ENCODE peak calls at places on chromosomes 11 and 22, in ten cellular contexts. One of them, this sample, is unnamed.

GRCh38 chr11:86919557-86920210 is 35.5 kb downstream of the FZD4 start:
- DNase-seq in K562: peak; percentile 35
- DNase-seq in AG10803: peak; percentile 81
- DNase-seq in lung: no peak
- DNase-seq in IMR-90: peak; percentile 81
- DNase-seq in HFFc6: peak; percentile 68
- DNase-seq in spleen: no peak
- DNase-seq in pancreas: no peak
- DNase-seq in ovary: no peak
- DNase-seq in glutamatergic neuron: no peak
- DNase-seq in this sample: peak; percentile 77

GRCh38 chr11:64264371-64264852 is 13.1 kb downstream of the PLCB3 start:
- DNase-seq in K562: no peak
- DNase-seq in AG10803: no peak
- DNase-seq in lung: no peak
- DNase-seq in IMR-90: no peak
- DNase-seq in HFFc6: no peak
- DNase-seq in spleen: no peak
- DNase-seq in pancreas: no peak
- DNase-seq in ovary: no peak
- DNase-seq in glutamatergic neuron: no peak
- DNase-seq in this sample: no peak

GRCh38 chr11:119361056-119361787 is 14.7 kb upstream of the MFRP start:
- DNase-seq in K562: peak; percentile 67
- DNase-seq in AG10803: peak; percentile 71
- DNase-seq in lung: peak; percentile 69
- DNase-seq in IMR-90: peak; percentile 87
- DNase-seq in HFFc6: peak; percentile 78
- DNase-seq in spleen: peak; percentile 37
- DNase-seq in pancreas: peak; percentile 73
- DNase-seq in ovary: peak; percentile 34
- DNase-seq in glutamatergic neuron: no peak
- DNase-seq in this sample: peak; percentile 90

GRCh38 chr22:35997438-35997837 is 31.2 kb downstream of the RBFOX2 start:
- DNase-seq in K562: no peak
- DNase-seq in AG10803: no peak
- DNase-seq in lung: no peak
- DNase-seq in IMR-90: peak; percentile 81
- DNase-seq in HFFc6: peak; percentile 41
- DNase-seq in spleen: no peak
- DNase-seq in pancreas: no peak
- DNase-seq in ovary: no peak
- DNase-seq in glutamatergic neuron: no peak
- DNase-seq in this sample: no peak

GRCh38 chr22:19663286-19663815 is 51.0 kb upstream of the SEPTIN5 start:
- DNase-seq in K562: no peak
- DNase-seq in AG10803: peak; percentile 89
- DNase-seq in lung: no peak
- DNase-seq in IMR-90: peak; percentile 76
- DNase-seq in HFFc6: peak; percentile 31
- DNase-seq in spleen: peak; percentile 86
- DNase-seq in pancreas: peak; percentile 61
- DNase-seq in ovary: peak; percentile 58
- DNase-seq in glutamatergic neuron: peak; percentile 39
- DNase-seq in this sample: no peak

GRCh38 chr11:86138958-86139357 is 70.1 kb upstream of the PICALM start:
- DNase-seq in K562: no peak
- DNase-seq in AG10803: no peak
- DNase-seq in lung: no peak
- DNase-seq in IMR-90: no peak
- DNase-seq in HFFc6: no peak
- DNase-seq in spleen: no peak
- DNase-seq in pancreas: no peak
- DNase-seq in ovary: no peak
- DNase-seq in glutamatergic neuron: no peak
- DNase-seq in this sample: no peak

GRCh38 chr11:75547617-75548054 is 14.4 kb upstream of the SERPINH1 start:
- DNase-seq in K562: peak; percentile 85
- DNase-seq in AG10803: peak; percentile 56
- DNase-seq in lung: peak; percentile 72
- DNase-seq in IMR-90: peak; percentile 65
- DNase-seq in HFFc6: peak; percentile 43
- DNase-seq in spleen: no peak
- DNase-seq in pancreas: no peak
- DNase-seq in ovary: peak; percentile 81
- DNase-seq in glutamatergic neuron: peak; percentile 85
- DNase-seq in this sample: peak; percentile 89

GRCh38 chr11:107591098-107591445 is at the start of gene ELMOD1:
- DNase-seq in K562: peak; percentile 60
- DNase-seq in AG10803: peak; percentile 40
- DNase-seq in lung: no peak
- DNase-seq in IMR-90: peak; percentile 23
- DNase-seq in HFFc6: peak; percentile 18
- DNase-seq in spleen: peak; percentile 78
- DNase-seq in pancreas: peak; percentile 24
- DNase-seq in ovary: peak; percentile 50
- DNase-seq in glutamatergic neuron: peak; percentile 83
- DNase-seq in this sample: peak; percentile 80

GRCh38 chr11:126917531-126918204 is 82.9 kb downstream of the KIRREL3 start:
- DNase-seq in K562: no peak
- DNase-seq in AG10803: peak; percentile 100
- DNase-seq in lung: no peak
- DNase-seq in IMR-90: peak; percentile 99
- DNase-seq in HFFc6: peak; percentile 99
- DNase-seq in spleen: no peak
- DNase-seq in pancreas: no peak
- DNase-seq in ovary: no peak
- DNase-seq in glutamatergic neuron: no peak
- DNase-seq in this sample: no peak

GRCh38 chr11:126918556-126918955 is 82.0 kb downstream of the KIRREL3 start:
- DNase-seq in K562: no peak
- DNase-seq in AG10803: peak; percentile 89
- DNase-seq in lung: no peak
- DNase-seq in IMR-90: peak; percentile 54
- DNase-seq in HFFc6: peak; percentile 27
- DNase-seq in spleen: no peak
- DNase-seq in pancreas: no peak
- DNase-seq in ovary: no peak
- DNase-seq in glutamatergic neuron: no peak
- DNase-seq in this sample: no peak

GRCh38 chr11:126919147-126919823 is 81.3 kb downstream of the KIRREL3 start:
- DNase-seq in K562: no peak
- DNase-seq in AG10803: no peak
- DNase-seq in lung: no peak
- DNase-seq in IMR-90: no peak
- DNase-seq in HFFc6: no peak
- DNase-seq in spleen: no peak
- DNase-seq in pancreas: no peak
- DNase-seq in ovary: no peak
- DNase-seq in glutamatergic neuron: no peak
- DNase-seq in this sample: no peak

GRCh38 chr11:126924381-126924780 is 76.2 kb downstream of the KIRREL3 start:
- DNase-seq in K562: no peak
- DNase-seq in AG10803: no peak
- DNase-seq in lung: no peak
- DNase-seq in IMR-90: no peak
- DNase-seq in HFFc6: no peak
- DNase-seq in spleen: no peak
- DNase-seq in pancreas: no peak
- DNase-seq in ovary: no peak
- DNase-seq in glutamatergic neuron: no peak
- DNase-seq in this sample: no peak

DNA sequence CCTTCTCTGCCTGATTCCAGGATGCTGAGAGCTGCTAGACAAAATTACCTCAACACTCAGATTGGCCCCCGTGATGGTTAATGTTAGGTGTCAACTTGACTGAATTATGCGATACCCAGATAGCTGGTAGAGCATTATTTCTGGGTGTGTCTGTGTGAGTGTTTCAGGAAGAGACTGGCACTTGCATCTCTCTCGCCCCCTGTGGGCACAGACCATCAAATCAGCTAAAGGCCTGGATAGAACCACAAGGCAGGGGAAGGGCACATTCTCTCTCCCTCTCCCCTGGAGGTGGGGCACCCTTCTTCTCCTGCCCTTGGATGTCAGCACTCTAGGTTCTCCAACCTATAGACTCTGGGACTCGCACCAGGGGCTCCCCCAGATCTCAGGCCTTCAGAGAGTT is 79.7 kb downstream of the KIRREL3 start:
- DNase-seq in K562: no peak
- DNase-seq in AG10803: no peak
- DNase-seq in lung: no peak
- DNase-seq in IMR-90: no peak
- DNase-seq in HFFc6: no peak
- DNase-seq in spleen: no peak
- DNase-seq in pancreas: no peak
- DNase-seq in ovary: no peak
- DNase-seq in glutamatergic neuron: no peak
- DNase-seq in this sample: no peak
- TF ChIP-seq CTCF in K562: no peak
- TF ChIP-seq CTCF in AG10803: no peak
- TF ChIP-seq CTCF in lung: no peak
- TF ChIP-seq CTCF in IMR-90: no peak
- TF ChIP-seq CTCF in HFFc6: peak; percentile 7
- TF ChIP-seq CTCF in spleen: no peak
- TF ChIP-seq CTCF in pancreas: no peak
- TF ChIP-seq CTCF in ovary: no peak
- TF ChIP-seq CTCF in glutamatergic neuron: no peak
- TF ChIP-seq CTCF in this sample: no peak

GRCh38 chr22:37781434-37782059 is 26.2 kb upstream of the GCAT start:
- DNase-seq in K562: no peak
- DNase-seq in AG10803: no peak
- DNase-seq in lung: no peak
- DNase-seq in IMR-90: peak; percentile 19
- DNase-seq in HFFc6: no peak
- DNase-seq in spleen: no peak
- DNase-seq in pancreas: no peak
- DNase-seq in ovary: peak; percentile 77
- DNase-seq in glutamatergic neuron: no peak
- DNase-seq in this sample: no peak

GRCh38 chr22:37778370-37779009 is 29.2 kb upstream of the GCAT start:
- DNase-seq in K562: no peak
- DNase-seq in AG10803: no peak
- DNase-seq in lung: no peak
- DNase-seq in IMR-90: no peak
- DNase-seq in HFFc6: no peak
- DNase-seq in spleen: no peak
- DNase-seq in pancreas: no peak
- DNase-seq in ovary: no peak
- DNase-seq in glutamatergic neuron: no peak
- DNase-seq in this sample: no peak

GRCh38 chr22:37784829-37785495 is 22.8 kb upstream of the GCAT start:
- DNase-seq in K562: no peak
- DNase-seq in AG10803: no peak
- DNase-seq in lung: no peak
- DNase-seq in IMR-90: no peak
- DNase-seq in HFFc6: no peak
- DNase-seq in spleen: no peak
- DNase-seq in pancreas: no peak
- DNase-seq in ovary: no peak
- DNase-seq in glutamatergic neuron: no peak
- DNase-seq in this sample: peak; percentile 86

GRCh38 chr22:37777122-37777687 is 30.5 kb upstream of the GCAT start:
- DNase-seq in K562: no peak
- DNase-seq in AG10803: peak; percentile 89
- DNase-seq in lung: peak; percentile 65
- DNase-seq in IMR-90: peak; percentile 94
- DNase-seq in HFFc6: peak; percentile 87
- DNase-seq in spleen: no peak
- DNase-seq in pancreas: peak; percentile 85
- DNase-seq in ovary: no peak
- DNase-seq in glutamatergic neuron: no peak
- DNase-seq in this sample: peak; percentile 58

DNA sequence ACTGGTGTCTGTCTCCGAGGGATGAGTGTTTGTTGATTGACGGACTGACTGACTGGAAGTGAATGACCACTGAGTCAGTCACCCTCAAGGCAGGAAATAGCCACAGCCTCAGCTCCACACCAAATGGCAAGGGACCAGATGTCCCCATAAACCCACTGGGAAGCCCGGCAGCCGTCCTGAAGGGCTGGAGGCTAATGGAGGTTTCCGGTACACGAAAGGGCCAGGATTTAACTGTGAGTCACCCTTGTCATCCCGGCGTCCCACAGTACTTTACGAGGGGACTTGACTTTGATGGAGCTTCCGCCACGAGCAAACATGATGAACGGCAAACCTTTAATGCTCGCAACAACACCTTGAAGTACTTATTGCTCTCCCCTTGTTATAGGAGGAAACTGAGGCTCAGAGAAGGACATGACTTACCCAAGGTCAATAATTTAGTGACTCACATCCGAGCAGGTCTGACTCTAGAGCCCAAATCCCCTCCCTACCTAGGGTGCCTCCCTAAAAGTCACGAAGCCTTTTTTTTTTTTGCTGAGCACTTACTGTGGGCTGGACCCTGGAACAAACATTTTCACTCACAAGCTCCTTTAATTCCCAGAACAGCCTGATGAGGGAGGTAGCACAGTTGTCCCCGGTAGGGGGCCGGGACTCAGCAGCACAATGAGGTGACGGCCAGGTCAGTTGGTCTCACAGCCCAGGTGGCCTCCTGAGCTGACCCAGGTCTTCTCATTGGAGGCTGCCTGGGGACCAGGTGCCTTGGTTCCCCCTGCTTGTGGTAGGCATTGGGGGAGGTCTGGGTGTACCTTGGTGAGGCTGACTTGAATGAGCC is 25.2 kb upstream of the GCAT start:
- DNase-seq in K562: peak; percentile 55
- DNase-seq in AG10803: peak; percentile 65
- DNase-seq in lung: no peak
- DNase-seq in IMR-90: peak; percentile 44
- DNase-seq in HFFc6: peak; percentile 85
- DNase-seq in spleen: no peak
- DNase-seq in pancreas: no peak
- DNase-seq in ovary: no peak
- DNase-seq in glutamatergic neuron: no peak
- DNase-seq in this sample: no peak
- TF ChIP-seq CTCF in K562: peak; percentile 45
- TF ChIP-seq CTCF in AG10803: peak; percentile 31
- TF ChIP-seq CTCF in lung: no peak
- TF ChIP-seq CTCF in IMR-90: no peak
- TF ChIP-seq CTCF in HFFc6: peak; percentile 70
- TF ChIP-seq CTCF in spleen: no peak
- TF ChIP-seq CTCF in pancreas: no peak
- TF ChIP-seq CTCF in ovary: no peak
- TF ChIP-seq CTCF in glutamatergic neuron: no peak
- TF ChIP-seq CTCF in this sample: no peak

DNA sequence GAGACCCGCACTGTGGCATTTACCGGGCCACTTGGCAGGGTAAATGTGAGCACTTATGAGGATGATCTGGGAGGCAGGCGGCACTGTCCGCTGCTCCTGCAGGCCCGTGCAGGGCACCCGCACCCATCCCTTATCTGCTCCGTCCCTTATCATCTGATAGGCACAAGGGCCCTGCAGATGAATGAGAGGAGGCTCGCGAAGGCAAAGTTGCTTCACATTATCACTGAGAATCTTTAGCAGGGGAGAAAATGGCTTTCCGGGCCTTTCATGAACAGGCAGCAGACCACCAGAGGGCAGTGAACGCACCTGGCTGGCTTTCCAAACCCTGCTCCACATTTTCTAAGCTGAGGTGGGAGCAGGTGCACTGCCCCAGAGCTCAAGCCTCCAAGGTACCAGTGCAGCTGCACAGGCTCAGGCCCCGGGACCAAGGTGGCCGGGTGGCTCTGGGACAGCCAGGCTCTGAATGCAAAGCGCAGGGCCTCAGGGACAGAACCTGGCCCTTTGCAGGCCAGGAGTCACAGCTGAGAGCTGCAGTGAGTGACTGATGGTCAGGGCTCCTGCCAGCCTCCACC is 165.6 kb downstream of the SHANK2 start:
- DNase-seq in K562: peak; percentile 37
- DNase-seq in AG10803: peak; percentile 3
- DNase-seq in lung: no peak
- DNase-seq in IMR-90: peak; percentile 10
- DNase-seq in HFFc6: no peak
- DNase-seq in spleen: no peak
- DNase-seq in pancreas: no peak
- DNase-seq in ovary: no peak
- DNase-seq in glutamatergic neuron: peak; percentile 72
- DNase-seq in this sample: peak; percentile 79
- TF ChIP-seq CTCF in K562: peak; percentile 54
- TF ChIP-seq CTCF in AG10803: peak; percentile 48
- TF ChIP-seq CTCF in lung: peak; percentile 9
- TF ChIP-seq CTCF in IMR-90: peak; percentile 49
- TF ChIP-seq CTCF in HFFc6: peak; percentile 72
- TF ChIP-seq CTCF in spleen: peak; percentile 39
- TF ChIP-seq CTCF in pancreas: peak; percentile 9
- TF ChIP-seq CTCF in ovary: no peak
- TF ChIP-seq CTCF in glutamatergic neuron: peak; percentile 74
- TF ChIP-seq CTCF in this sample: peak; percentile 96

GRCh38 chr11:102831128-102831708 is 12.2 kb downstream of the MMP3 start:
- DNase-seq in K562: no peak
- DNase-seq in AG10803: peak; percentile 67
- DNase-seq in lung: no peak
- DNase-seq in IMR-90: peak; percentile 23
- DNase-seq in HFFc6: peak; percentile 73
- DNase-seq in spleen: no peak
- DNase-seq in pancreas: peak; percentile 29
- DNase-seq in ovary: no peak
- DNase-seq in glutamatergic neuron: peak; percentile 35
- DNase-seq in this sample: no peak
- TF ChIP-seq CTCF in K562: peak; percentile 35
- TF ChIP-seq CTCF in AG10803: peak; percentile 74
- TF ChIP-seq CTCF in lung: no peak
- TF ChIP-seq CTCF in IMR-90: peak; percentile 58
- TF ChIP-seq CTCF in HFFc6: peak; percentile 92
- TF ChIP-seq CTCF in spleen: no peak
- TF ChIP-seq CTCF in pancreas: no peak
- TF ChIP-seq CTCF in ovary: no peak
- TF ChIP-seq CTCF in glutamatergic neuron: no peak
- TF ChIP-seq CTCF in this sample: no peak

This sample was measured in Caco-2.